ENCODE peak calls at places on chromosome 21, in eight cellular contexts. I is pons; D is activated gamma-delta T cell treated with Interleukin-2 at 50 U/mL for 16 hours; Q is A549; R is mesenchymal stem cell; V is HEK293T; M is activated CD8-positive, alpha-beta memory T cell treated with anti-CD3 and anti-CD28 coated beads for 24 hours; O is effector memory CD8-positive, alpha-beta T cell. Z is an unnamed sample.

GRCh38 chr21:45390121-45390751 is 14.7 kb upstream of the COL18A1 start:
- DNase-seq in I (no peak), D (no peak), Q (no peak), R (no peak), V (no peak), M (no peak), O (no peak), Z (peak; percentile 11)

GRCh38 chr21:35400233-35400939 is 351.3 kb upstream of the RUNX1 start:
- DNase-seq in I (peak; percentile 56), D (peak; percentile 34), Q (peak; percentile 5), R (peak; percentile 61), V (peak; percentile 25), M (peak; percentile 76), O (peak; percentile 38), Z (no peak)

GRCh38 chr21:18449586-18449985 is 46.0 kb upstream of the TMPRSS15 start:
- DNase-seq in I (no peak), D (no peak), Q (no peak), R (no peak), V (no peak), M (no peak), O (no peak), Z (no peak)

GRCh38 chr21:30268608-30269197 is 14.0 kb downstream of the KRTAP24-1 start:
- DNase-seq in I (peak; percentile 5), D (no peak), Q (no peak), R (no peak), V (peak; percentile 35), M (no peak), O (no peak), Z (no peak)

GRCh38 chr21:14453339-14453738 is 70.4 kb upstream of the HSPA13 start:
- DNase-seq in I (no peak), D (no peak), Q (no peak), R (no peak), V (no peak), M (no peak), O (no peak), Z (no peak)

GRCh38 chr21:25408666-25409065 is 198.6 kb downstream of the MRPL39 start:
- DNase-seq in I (no peak), D (no peak), Q (no peak), R (no peak), V (no peak), M (no peak), O (no peak), Z (no peak)

GRCh38 chr21:26909972-26910371 is 56.9 kb downstream of the ADAMTS5 start:
- DNase-seq in I (no peak), D (no peak), Q (no peak), R (peak; percentile 51), V (no peak), M (no peak), O (no peak), Z (no peak)

GRCh38 chr21:38675450-38675849 is 130.3 kb upstream of the ETS2 start:
- DNase-seq in I (no peak), D (no peak), Q (no peak), R (no peak), V (no peak), M (no peak), O (no peak), Z (no peak)

GRCh38 chr21:45590726-45591618 is 48.7 kb upstream of the SLC19A1 start:
- DNase-seq in I (no peak), D (peak; percentile 21), Q (peak; percentile 25), R (peak; percentile 12), V (no peak), M (peak; percentile 87), O (peak; percentile 40), Z (peak; percentile 37)

GRCh38 chr21:44489962-44490361 is 34.7 kb downstream of the LRRC3 start:
- DNase-seq in I (no peak), D (no peak), Q (no peak), R (no peak), V (no peak), M (no peak), O (no peak), Z (no peak)

GRCh38 chr21:34205811-34206635 is 132.6 kb downstream of the MRPS6 start:
- DNase-seq in I (no peak), D (no peak), Q (no peak), R (no peak), V (no peak), M (no peak), O (no peak), Z (no peak)